ENCODE peak calls at places on chromosome X, in four cellular contexts. W is HepG2, O is K562, C is GM12878. Q is an unnamed sample.

GRCh38 chrX:113935516-113935915 is 648.4 kb upstream of the HTR2C start:
- DNase-seq in W (no peak), O (no peak), C (no peak), Q (no peak)

GRCh38 chrX:2397648-2398340 is 103.0 kb downstream of the DHRSX start:
- DNase-seq in W (no peak), O (no peak), C (no peak), Q (no peak)

GRCh38 chrX:147738260-147738659 is 173.5 kb upstream of the FMR1 start:
- DNase-seq in W (no peak), O (no peak), C (no peak), Q (no peak)

GRCh38 chrX:103254171-103254824 is 657 bp downstream of the TCEAL8 start:
- DNase-seq in W (peak), O (peak), C (peak), Q (peak)

GRCh38 chrX:9682456-9682855 is 83.2 kb downstream of the GPR143 start:
- DNase-seq in W (no peak), O (no peak), C (no peak), Q (no peak)

GRCh38 chrX:133412665-133413064 is 2.6 kb downstream of the GPC4 start:
- DNase-seq in W (no peak), O (no peak), C (no peak), Q (no peak)

GRCh38 chrX:40005290-40006011 is 92.3 kb downstream of the BCOR start:
- DNase-seq in W (no peak), O (no peak), C (no peak), Q (no peak)

GRCh38 chrX:24245201-24245600 is 68.7 kb downstream of the SUPT20HL2 start:
- DNase-seq in W (no peak), O (no peak), C (no peak), Q (no peak)

GRCh38 chrX:68681443-68681941 is 34.0 kb downstream of the STARD8 start:
- DNase-seq in W (no peak), O (no peak), C (peak), Q (no peak)

GRCh38 chrX:44352739-44353138 is 9.3 kb upstream of the EFHC2 start:
- DNase-seq in W (no peak), O (no peak), C (no peak), Q (no peak)

GRCh38 chrX:49137492-49137891 is 14.0 kb upstream of the GPKOW start:
- DNase-seq in W (peak), O (no peak), C (no peak), Q (no peak)

GRCh38 chrX:2676794-2677675 is 14.1 kb upstream of the CD99 start:
- DNase-seq in W (no peak), O (no peak), C (no peak), Q (no peak)

GRCh38 chrX:15564981-15565579 is 35.7 kb downstream of the ACE2 start:
- DNase-seq in W (peak), O (peak), C (peak), Q (peak)
- TF ChIP-seq FOXM1 in W (no peak), O (no peak), C (no peak), Q (no peak)

GRCh38 chrX:107542500-107542899 is 85.8 kb upstream of the PRPS1 start:
- DNase-seq in W (peak), O (no peak), C (no peak), Q (peak)
- TF ChIP-seq BHLHE40 in W (no peak), O (no peak), C (no peak), Q (no peak)

GRCh38 chrX:65195621-65196020 is 219.4 kb upstream of the ZC4H2 start:
- DNase-seq in W (peak), O (no peak), C (no peak), Q (no peak)

GRCh38 chrX:65194547-65194946 is 218.3 kb upstream of the ZC4H2 start:
- DNase-seq in W (no peak), O (no peak), C (no peak), Q (no peak)

DNA sequence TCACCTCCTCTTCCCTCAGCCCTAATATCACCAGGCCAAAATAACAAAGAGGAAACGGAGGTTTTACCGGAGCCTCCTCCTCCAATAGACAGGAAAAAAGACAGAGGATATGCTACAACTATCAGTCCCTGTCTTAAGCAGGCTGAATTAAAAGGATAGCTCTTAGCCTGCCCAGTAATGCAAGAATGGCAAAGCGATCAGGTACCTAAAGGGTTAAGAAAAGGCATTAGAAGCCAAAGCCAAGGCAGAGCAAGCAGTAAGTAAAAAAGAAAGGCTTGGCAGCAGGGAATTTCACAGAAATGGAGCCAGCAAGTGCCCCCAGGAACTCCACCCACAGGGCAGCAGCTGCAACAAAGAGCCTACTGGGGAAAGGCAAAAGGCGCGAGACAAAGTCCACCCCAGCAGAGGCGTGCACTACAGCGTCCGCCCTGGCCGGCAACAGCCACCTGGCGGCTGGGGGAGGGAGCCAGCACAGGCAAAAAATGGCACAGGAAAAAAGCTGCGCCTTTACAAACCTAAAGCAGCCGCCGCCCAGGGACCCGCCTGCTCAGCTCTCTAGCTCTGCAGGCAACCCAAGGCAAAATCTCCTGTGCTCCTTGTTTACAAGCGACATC is 220.6 kb upstream of the ZC4H2 start:
- DNase-seq in W (peak), O (peak), C (no peak), Q (peak)
- TF ChIP-seq FOXM1 in W (no peak), O (no peak), C (no peak), Q (no peak)

GRCh38 chrX:129461801-129462456 is 61.4 kb downstream of the SMARCA1 start:
- DNase-seq in W (no peak), O (no peak), C (no peak), Q (no peak)

GRCh38 chrX:129462707-129463106 is 60.6 kb downstream of the SMARCA1 start:
- DNase-seq in W (no peak), O (no peak), C (no peak), Q (no peak)
- TF ChIP-seq BHLHE40 in W (no peak), O (no peak), C (no peak), Q (no peak)

DNA sequence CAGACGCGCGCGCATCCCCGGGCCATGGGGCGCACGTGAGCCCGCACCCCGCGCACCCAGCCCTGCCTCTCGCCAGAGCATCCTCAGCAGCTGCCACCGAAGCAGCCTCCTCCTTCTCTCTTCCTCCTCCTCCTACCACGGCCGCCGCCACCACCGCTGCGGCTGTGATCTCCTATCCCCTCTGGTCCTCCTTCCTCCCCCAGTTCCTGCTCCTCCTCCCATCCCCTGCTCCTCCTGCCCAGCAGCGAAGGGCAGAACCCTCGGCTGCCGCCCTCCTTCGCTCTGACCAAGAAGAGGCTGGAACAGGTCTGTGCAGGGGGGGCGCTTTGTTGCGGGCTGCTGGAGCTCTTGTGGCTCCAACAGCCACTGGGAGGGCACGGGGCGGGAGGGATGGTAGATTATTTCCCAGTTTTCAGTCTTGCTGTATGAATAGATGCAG is 148.7 kb upstream of the CHRDL1 start:
- DNase-seq in W (no peak), O (no peak), C (no peak), Q (no peak)
- TF ChIP-seq FOXM1 in W (no peak), O (no peak), C (no peak), Q (no peak)

GRCh38 chrX:107751127-107751526 is 24.5 kb downstream of the TSC22D3 start:
- DNase-seq in W (no peak), O (no peak), C (no peak), Q (no peak)

GRCh38 chrX:107750263-107750662 is 25.3 kb downstream of the TSC22D3 start:
- DNase-seq in W (no peak), O (no peak), C (no peak), Q (no peak)

GRCh38 chrX:107747596-107748161 is 27.9 kb downstream of the TSC22D3 start:
- DNase-seq in W (no peak), O (no peak), C (no peak), Q (peak)

GRCh38 chrX:107752037-107752436 is 23.6 kb downstream of the TSC22D3 start:
- DNase-seq in W (no peak), O (no peak), C (no peak), Q (no peak)

DNA sequence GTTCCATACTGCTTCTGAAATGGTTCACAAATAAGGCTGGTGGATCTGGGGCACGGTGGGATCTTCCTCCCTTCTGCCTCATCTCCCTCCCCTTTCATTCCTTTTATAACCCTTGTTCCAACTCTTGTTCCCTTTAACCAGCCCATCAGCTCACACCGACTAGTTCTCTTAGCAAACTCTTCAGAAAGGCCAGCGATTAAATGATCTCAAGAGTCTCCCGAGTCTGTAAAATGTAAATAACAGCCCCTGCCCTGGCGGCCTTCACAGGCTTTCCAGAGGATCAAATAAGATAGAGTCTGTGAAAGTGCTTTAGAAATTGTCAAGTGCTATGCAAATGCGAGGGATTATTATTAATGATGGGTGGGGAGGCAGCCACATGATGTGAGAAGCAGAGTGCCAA is 27.1 kb downstream of the TSC22D3 start:
- DNase-seq in W (no peak), O (no peak), C (no peak), Q (no peak)
- TF ChIP-seq BHLHE40 in W (no peak), O (no peak), C (no peak), Q (no peak)

GRCh38 chrX:119942173-119942819 is 1.3 kb downstream of the NKAP start:
- DNase-seq in W (no peak), O (no peak), C (no peak), Q (no peak)
- TF ChIP-seq FOXM1 in W (no peak), O (no peak), C (no peak), Q (no peak)

Q was measured in HEK293T.